ENCODE peak calls at places on chromosomes 11 and 22, in nine cellular contexts. U, N, E, R, P, Y, S, H and O are unnamed samples.

GRCh38 chr11:26950260-26950719 is 43.6 kb upstream of the FIBIN start:
- DNase-seq in U (peak), N (no peak), E (peak), R (peak), P (peak), Y (no peak), S (no peak), H (no peak), O (peak)

GRCh38 chr11:44556735-44557409 is 8.6 kb upstream of the CD82 start:
- DNase-seq in U (peak), N (peak), E (peak), R (peak), P (peak), Y (peak), S (peak), H (no peak), O (peak)

GRCh38 chr11:16337421-16338213 is 18.7 kb downstream of the SOX6 start:
- DNase-seq in U (no peak), N (no peak), E (no peak), R (no peak), P (no peak), Y (no peak), S (no peak), H (no peak), O (no peak)

GRCh38 chr22:45876136-45877035 is 100.6 kb downstream of the WNT7B start:
- DNase-seq in U (peak), N (peak), E (no peak), R (no peak), P (no peak), Y (no peak), S (no peak), H (peak), O (peak)

GRCh38 chr11:77113382-77114088 is 10.9 kb downstream of the OMP start:
- DNase-seq in U (peak), N (no peak), E (no peak), R (peak), P (peak), Y (peak), S (peak), H (no peak), O (no peak)

GRCh38 chr11:125342281-125342980 is 153.6 kb downstream of the FEZ1 start:
- DNase-seq in U (no peak), N (peak), E (no peak), R (no peak), P (no peak), Y (no peak), S (no peak), H (no peak), O (peak)

GRCh38 chr11:19258651-19259230 is 18.0 kb upstream of the E2F8 start:
- DNase-seq in U (no peak), N (no peak), E (no peak), R (no peak), P (no peak), Y (no peak), S (no peak), H (no peak), O (no peak)

GRCh38 chr11:1745701-1746320 is 4.6 kb downstream of the IFITM10 start:
- DNase-seq in U (no peak), N (no peak), E (no peak), R (no peak), P (no peak), Y (no peak), S (no peak), H (no peak), O (no peak)

GRCh38 chr11:73566977-73567755 is 30.7 kb downstream of the FAM168A start:
- DNase-seq in U (no peak), N (no peak), E (peak), R (no peak), P (peak), Y (no peak), S (no peak), H (no peak), O (no peak)

GRCh38 chr11:102390667-102391449 is 43.8 kb downstream of the BIRC2 start:
- DNase-seq in U (peak), N (peak), E (peak), R (peak), P (peak), Y (peak), S (peak), H (no peak), O (peak)

GRCh38 chr11:9884601-9885000 is 220.7 kb downstream of the SWAP70 start:
- DNase-seq in U (no peak), N (no peak), E (no peak), R (peak), P (peak), Y (no peak), S (no peak), H (no peak), O (no peak)

GRCh38 chr22:17910561-17911311 is 113.6 kb downstream of the MICAL3 start:
- DNase-seq in U (no peak), N (peak), E (peak), R (peak), P (peak), Y (peak), S (no peak), H (peak), O (no peak)

GRCh38 chr22:24418786-24419479 is 8.5 kb upstream of the ADORA2A start:
- DNase-seq in U (no peak), N (no peak), E (no peak), R (no peak), P (no peak), Y (no peak), S (no peak), H (no peak), O (no peak)

GRCh38 chr11:75453916-75454655 is 21.1 kb upstream of the KLHL35 start:
- DNase-seq in U (no peak), N (no peak), E (no peak), R (peak), P (peak), Y (no peak), S (no peak), H (no peak), O (no peak)

GRCh38 chr11:18939314-18939713 is at the start of gene MRGPRX1:
- DNase-seq in U (no peak), N (no peak), E (no peak), R (no peak), P (no peak), Y (no peak), S (no peak), H (no peak), O (no peak)

GRCh38 chr22:30890689-30891442 is 77.7 kb downstream of the MORC2 start:
- DNase-seq in U (peak), N (peak), E (peak), R (peak), P (peak), Y (peak), S (peak), H (peak), O (no peak)

GRCh38 chr11:2892215-2893020 is 6.8 kb upstream of the CDKN1C start:
- DNase-seq in U (peak), N (peak), E (no peak), R (no peak), P (peak), Y (peak), S (peak), H (no peak), O (peak)

GRCh38 chr11:65575568-65576231 is at the start of gene EHBP1L1:
- DNase-seq in U (peak), N (peak), E (no peak), R (peak), P (peak), Y (peak), S (peak), H (peak), O (peak)

GRCh38 chr22:41844036-41844435 is 11.1 kb downstream of the SREBF2 start:
- DNase-seq in U (no peak), N (no peak), E (no peak), R (no peak), P (no peak), Y (no peak), S (no peak), H (no peak), O (no peak)

GRCh38 chr22:47167056-47167455 is 404.6 kb downstream of the TBC1D22A start:
- DNase-seq in U (no peak), N (peak), E (no peak), R (no peak), P (no peak), Y (no peak), S (no peak), H (peak), O (peak)

GRCh38 chr11:111730031-111730430 is 36.2 kb downstream of the PPP2R1B start:
- DNase-seq in U (no peak), N (no peak), E (peak), R (no peak), P (peak), Y (no peak), S (no peak), H (no peak), O (no peak)

GRCh38 chr11:66267379-66268209 is 845 bp upstream of the RAB1B start:
- DNase-seq in U (peak), N (peak), E (peak), R (peak), P (peak), Y (peak), S (peak), H (peak), O (peak)

GRCh38 chr11:42179211-42179610 is 719.8 kb upstream of the LRRC4C start:
- DNase-seq in U (no peak), N (no peak), E (no peak), R (no peak), P (no peak), Y (no peak), S (no peak), H (no peak), O (no peak)

GRCh38 chr11:29333993-29334780 is 682.6 kb downstream of the KCNA4 start:
- DNase-seq in U (no peak), N (no peak), E (peak), R (peak), P (peak), Y (peak), S (no peak), H (no peak), O (no peak)

GRCh38 chr11:121563003-121563402 is 110.2 kb upstream of the SORL1-AS1 start:
- DNase-seq in U (no peak), N (no peak), E (no peak), R (no peak), P (no peak), Y (no peak), S (no peak), H (no peak), O (no peak)

GRCh38 chr11:25612806-25613205 is 719.1 kb upstream of the ANO3 start:
- DNase-seq in U (no peak), N (no peak), E (no peak), R (no peak), P (no peak), Y (no peak), S (no peak), H (no peak), O (no peak)

GRCh38 chr11:41665633-41666032 is 206.2 kb upstream of the LRRC4C start:
- DNase-seq in U (no peak), N (no peak), E (no peak), R (no peak), P (no peak), Y (no peak), S (no peak), H (no peak), O (no peak)

GRCh38 chr11:123601136-123601535 is 53.3 kb downstream of the SCN3B start:
- DNase-seq in U (no peak), N (no peak), E (peak), R (peak), P (peak), Y (no peak), S (no peak), H (no peak), O (no peak)

GRCh38 chr11:35227551-35228341 is 88.8 kb downstream of the CD44 start:
- DNase-seq in U (no peak), N (no peak), E (no peak), R (peak), P (peak), Y (no peak), S (no peak), H (no peak), O (no peak)

GRCh38 chr11:117421041-117421440 is 93.4 kb downstream of the CEP164 start:
- DNase-seq in U (peak), N (peak), E (no peak), R (no peak), P (no peak), Y (no peak), S (no peak), H (no peak), O (no peak)

GRCh38 chr11:66768088-66768521 is 39.1 kb upstream of the SPTBN2 start:
- DNase-seq in U (no peak), N (no peak), E (peak), R (peak), P (peak), Y (no peak), S (no peak), H (no peak), O (no peak)

GRCh38 chr11:124902616-124903015 is 5.0 kb upstream of the ROBO4 start:
- DNase-seq in U (no peak), N (no peak), E (no peak), R (no peak), P (no peak), Y (no peak), S (no peak), H (no peak), O (no peak)

GRCh38 chr22:17695986-17696385 is 57.4 kb downstream of the BCL2L13 start:
- DNase-seq in U (no peak), N (no peak), E (peak), R (no peak), P (no peak), Y (no peak), S (no peak), H (no peak), O (no peak)

GRCh38 chr22:40345801-40346177 is 511 bp upstream of the ADSL start:
- DNase-seq in U (peak), N (peak), E (no peak), R (peak), P (no peak), Y (peak), S (peak), H (no peak), O (peak)

GRCh38 chr11:75867778-75868374 is 52.9 kb downstream of the UVRAG start:
- DNase-seq in U (peak), N (no peak), E (peak), R (peak), P (peak), Y (peak), S (peak), H (no peak), O (no peak)

GRCh38 chr11:118917488-118918127 is 8.1 kb downstream of the BCL9L start:
- DNase-seq in U (no peak), N (peak), E (peak), R (peak), P (peak), Y (no peak), S (no peak), H (peak), O (peak)

DNA sequence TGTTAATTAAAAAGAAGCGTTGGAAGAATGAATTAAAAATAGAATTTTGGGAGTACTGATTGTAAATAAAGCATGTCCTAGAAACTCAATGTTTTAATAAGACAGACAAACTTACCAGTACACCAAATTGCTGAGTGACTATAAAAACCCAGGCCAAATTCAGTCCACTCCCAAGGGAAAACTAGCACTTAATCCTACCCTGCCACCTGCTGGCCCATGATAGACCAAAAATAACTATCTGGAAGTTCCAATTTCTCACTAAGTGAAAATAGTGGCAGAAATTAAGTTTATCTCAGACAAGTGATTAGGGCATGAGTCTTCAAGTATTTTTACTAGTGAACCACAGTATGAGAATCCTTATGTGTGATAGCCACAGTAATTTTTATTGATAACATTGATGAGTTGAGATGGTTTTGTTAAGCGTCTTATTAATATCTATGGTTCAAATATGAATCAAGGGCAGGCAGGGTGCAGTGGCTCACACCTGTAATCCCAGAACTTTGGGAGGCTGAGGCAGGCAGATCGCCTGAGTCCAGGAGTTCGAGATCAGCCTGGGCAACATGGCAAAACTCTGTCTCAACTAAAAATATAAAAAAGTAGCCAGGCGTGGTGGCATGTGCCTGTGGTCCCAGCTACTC is 9.8 kb upstream of the DDX10 start:
- DNase-seq in U (peak), N (no peak), E (peak), R (peak), P (peak), Y (peak), S (peak), H (no peak), O (no peak)
- TF ChIP-seq CTCF in U (no peak), N (no peak), E (peak), R (peak), P (peak), Y (peak), S (peak), H (no peak), O (peak)

DNA sequence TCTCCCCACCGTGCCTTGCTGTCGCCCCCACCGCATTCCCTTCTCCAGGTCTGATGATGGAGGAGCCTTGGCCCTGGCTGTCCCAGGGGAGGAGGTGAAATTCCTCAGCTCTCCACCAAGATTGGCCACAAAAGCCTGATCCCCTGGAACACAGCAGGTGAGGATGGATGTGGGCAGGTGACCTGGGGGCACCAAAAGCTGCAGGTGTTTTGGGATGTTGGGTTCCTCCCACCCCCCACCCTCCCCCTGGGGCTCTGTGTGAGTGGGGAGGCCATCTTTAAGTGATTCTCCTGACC is 640 bp downstream of the TRIOBP start:
- DNase-seq in U (no peak), N (no peak), E (no peak), R (no peak), P (no peak), Y (no peak), S (no peak), H (no peak), O (no peak)
- TF ChIP-seq CTCF in U (no peak), N (no peak), E (no peak), R (peak), P (no peak), Y (no peak), S (no peak), H (no peak), O (no peak)

GRCh38 chr22:43889366-43890253 is 2.2 kb downstream of the PNPLA5 start:
- DNase-seq in U (no peak), N (peak), E (no peak), R (peak), P (peak), Y (no peak), S (no peak), H (no peak), O (no peak)
- TF ChIP-seq CTCF in U (no peak), N (no peak), E (peak), R (peak), P (peak), Y (no peak), S (no peak), H (no peak), O (no peak)

DNA sequence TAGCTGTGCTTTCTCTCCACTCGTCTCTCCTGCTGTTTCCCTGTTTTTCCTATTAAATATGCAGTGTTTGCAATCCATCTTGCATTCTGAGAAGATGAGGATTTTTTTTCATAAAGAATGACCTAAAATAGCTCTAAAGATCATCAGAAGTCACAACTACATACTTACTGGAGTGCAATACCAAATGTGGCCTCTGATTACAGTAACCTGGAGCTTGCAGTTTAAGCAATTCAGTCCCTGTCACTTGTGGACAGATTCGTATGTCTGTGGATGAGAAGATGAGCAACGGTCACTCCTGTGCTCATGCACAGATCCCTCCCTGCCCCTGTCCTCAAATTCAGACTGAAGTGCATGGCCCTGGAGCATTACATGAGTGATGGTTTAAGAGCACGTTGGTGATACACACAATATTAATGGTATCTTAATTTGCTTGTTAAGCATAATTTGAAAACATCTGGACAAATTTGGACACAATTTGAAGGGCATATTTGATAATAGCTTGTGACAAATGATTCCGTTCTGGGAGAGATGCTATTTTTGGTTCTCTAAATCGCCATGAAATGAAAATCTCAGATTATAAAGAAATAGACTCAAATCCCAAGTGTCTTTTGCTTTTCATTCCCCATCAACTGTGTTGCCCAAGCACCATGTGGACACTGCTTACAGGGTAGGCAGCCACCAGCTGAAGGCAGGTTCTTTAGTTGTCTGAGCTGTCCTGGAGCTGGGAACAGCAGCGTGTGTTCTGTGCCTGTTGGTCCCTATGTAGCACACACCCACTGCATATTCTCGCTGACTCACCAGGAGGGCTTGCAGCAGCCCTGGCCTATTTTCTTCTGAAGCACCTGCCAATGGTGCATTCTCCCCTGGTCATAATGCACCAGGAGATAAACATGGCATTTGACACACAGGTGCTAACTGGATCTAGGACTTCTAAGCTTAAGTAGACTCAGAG is 32.6 kb upstream of the PRAME start:
- DNase-seq in U (no peak), N (no peak), E (no peak), R (no peak), P (no peak), Y (no peak), S (no peak), H (no peak), O (no peak)
- TF ChIP-seq CTCF in U (no peak), N (no peak), E (peak), R (peak), P (peak), Y (no peak), S (peak), H (no peak), O (no peak)

GRCh38 chr11:128643661-128644060 is 50.2 kb upstream of the FLI1 start:
- DNase-seq in U (no peak), N (no peak), E (no peak), R (no peak), P (no peak), Y (no peak), S (no peak), H (no peak), O (no peak)
- TF ChIP-seq CTCF in U (no peak), N (no peak), E (peak), R (peak), P (no peak), Y (no peak), S (no peak), H (no peak), O (no peak)